ENCODE peak calls at places on chromosomes 5 and 9, in seven cellular contexts. I is cardiac fibroblast, T is breast epithelium, X is fibroblast of pulmonary artery, H is type B pancreatic cell, W is AG09319, A is left ventricle myocardium inferior. Y is an unnamed sample.

GRCh38 chr5:178230879-178231735 is 1.5 kb downstream of the PHYKPL start:
- DNase-seq in I (peak), T (no peak), X (peak), H (no peak), W (no peak), A (peak), Y (no peak)

GRCh38 chr5:136098171-136098570 is 34.5 kb upstream of the SMAD5 start:
- DNase-seq in I (no peak), T (no peak), X (no peak), H (no peak), W (no peak), A (no peak), Y (no peak)

GRCh38 chr5:56769875-56770604 is 45.3 kb upstream of the MAP3K1 start:
- DNase-seq in I (no peak), T (no peak), X (no peak), H (no peak), W (no peak), A (no peak), Y (no peak)

GRCh38 chr5:5360878-5361520 is 61.5 kb upstream of the ICE1 start:
- DNase-seq in I (no peak), T (no peak), X (no peak), H (no peak), W (no peak), A (no peak), Y (no peak)

GRCh38 chr5:94968507-94969095 is 316.3 kb downstream of the MCTP1 start:
- DNase-seq in I (peak), T (no peak), X (peak), H (no peak), W (peak), A (no peak), Y (no peak)

GRCh38 chr9:12640021-12640587 is 53.1 kb upstream of the TYRP1 start:
- DNase-seq in I (peak), T (no peak), X (peak), H (no peak), W (no peak), A (no peak), Y (no peak)

GRCh38 chr9:36798350-36799065 is 225.8 kb downstream of the MELK start:
- DNase-seq in I (no peak), T (no peak), X (no peak), H (no peak), W (no peak), A (no peak), Y (no peak)

GRCh38 chr5:95731571-95732554 is 727 bp downstream of the RHOBTB3 start:
- DNase-seq in I (peak), T (no peak), X (peak), H (peak), W (no peak), A (peak), Y (peak)

GRCh38 chr5:181037365-181037861 is 2.7 kb upstream of the BTNL9 start:
- DNase-seq in I (no peak), T (no peak), X (no peak), H (no peak), W (no peak), A (no peak), Y (no peak)

GRCh38 chr9:84285381-84285780 is 55.2 kb downstream of the SLC28A3 start:
- DNase-seq in I (no peak), T (no peak), X (no peak), H (no peak), W (no peak), A (no peak), Y (no peak)

GRCh38 chr9:133707065-133707760 is 30.9 kb downstream of the SARDH start:
- DNase-seq in I (peak), T (no peak), X (peak), H (no peak), W (no peak), A (peak), Y (no peak)

GRCh38 chr5:93915142-93915553 is 173.7 kb upstream of the POU5F2 start:
- DNase-seq in I (peak), T (no peak), X (peak), H (no peak), W (peak), A (no peak), Y (no peak)

GRCh38 chr5:144088211-144088965 is 82.1 kb downstream of the YIPF5 start:
- DNase-seq in I (peak), T (no peak), X (peak), H (no peak), W (no peak), A (no peak), Y (no peak)

GRCh38 chr9:7103382-7104170 is 345.8 kb downstream of the KDM4C start:
- DNase-seq in I (peak), T (no peak), X (peak), H (no peak), W (no peak), A (no peak), Y (no peak)
- TF ChIP-seq CTCF in I (no peak), T (no peak), X (no peak), H (no peak), W (no peak), A (no peak), Y (no peak)

GRCh38 chr5:54450542-54450941 is 5.0 kb upstream of the HSPB3 start:
- DNase-seq in I (no peak), T (no peak), X (no peak), H (no peak), W (no peak), A (no peak), Y (no peak)
- TF ChIP-seq CTCF in I (no peak), T (no peak), X (no peak), H (no peak), W (no peak), A (no peak), Y (no peak)

GRCh38 chr5:61330879-61331406 is 1.1 kb upstream of the ZSWIM6 start:
- DNase-seq in I (peak), T (peak), X (peak), H (peak), W (no peak), A (peak), Y (peak)
- TF ChIP-seq CTCF in I (peak), T (no peak), X (peak), H (peak), W (peak), A (peak), Y (peak)

GRCh38 chr9:34010979-34011378 is 37.7 kb downstream of the UBAP2 start:
- DNase-seq in I (peak), T (no peak), X (peak), H (no peak), W (no peak), A (no peak), Y (no peak)
- TF ChIP-seq CTCF in I (no peak), T (no peak), X (peak), H (peak), W (peak), A (peak), Y (peak)

GRCh38 chr5:141135030-141135717 is at the start of gene PCDHB5:
- DNase-seq in I (peak), T (no peak), X (peak), H (no peak), W (no peak), A (no peak), Y (no peak)
- TF ChIP-seq CTCF in I (peak), T (no peak), X (peak), H (peak), W (peak), A (peak), Y (peak)

GRCh38 chr9:21402387-21403247 is 6.3 kb upstream of the IFNA8 start:
- DNase-seq in I (no peak), T (no peak), X (no peak), H (no peak), W (no peak), A (no peak), Y (no peak)
- TF ChIP-seq CTCF in I (no peak), T (no peak), X (no peak), H (peak), W (no peak), A (no peak), Y (no peak)

GRCh38 chr9:72362118-72362531 is 2.9 kb downstream of the ZFAND5 start:
- DNase-seq in I (peak), T (no peak), X (no peak), H (no peak), W (no peak), A (no peak), Y (no peak)

GRCh38 chr9:72363908-72364678 is 915 bp downstream of the ZFAND5 start:
- DNase-seq in I (peak), T (peak), X (peak), H (peak), W (no peak), A (peak), Y (peak)

GRCh38 chr9:72361227-72361626 is 3.8 kb downstream of the ZFAND5 start:
- DNase-seq in I (no peak), T (no peak), X (no peak), H (no peak), W (no peak), A (no peak), Y (no peak)

GRCh38 chr9:72363226-72363625 is 1.8 kb downstream of the ZFAND5 start:
- DNase-seq in I (no peak), T (no peak), X (no peak), H (no peak), W (no peak), A (no peak), Y (no peak)

DNA sequence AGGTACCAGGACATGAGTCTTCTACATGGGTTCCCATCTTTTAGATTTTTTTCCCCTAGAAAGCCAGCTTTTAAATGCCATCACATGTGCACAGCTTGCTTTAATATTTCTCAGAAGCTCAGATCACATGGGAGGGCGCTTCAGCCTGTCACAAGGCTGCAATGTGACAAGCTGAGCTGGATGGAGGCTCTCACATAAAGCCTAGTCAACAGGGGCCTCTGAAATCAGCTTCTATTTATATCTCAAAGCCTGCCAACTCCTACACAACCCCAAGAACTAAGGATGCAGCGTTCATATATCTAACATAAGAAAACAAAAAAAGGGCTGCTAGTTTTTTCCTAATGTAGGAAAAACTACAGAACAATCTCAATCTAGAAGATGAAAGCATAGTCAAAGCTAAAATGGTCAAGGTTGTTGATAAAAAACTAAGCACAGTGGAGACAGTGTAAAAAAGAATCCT is 2.3 kb downstream of the ZFAND5 start:
- DNase-seq in I (peak), T (no peak), X (peak), H (no peak), W (no peak), A (peak), Y (no peak)
- TF ChIP-seq CTCF in I (no peak), T (no peak), X (no peak), H (no peak), W (no peak), A (no peak), Y (no peak)

DNA sequence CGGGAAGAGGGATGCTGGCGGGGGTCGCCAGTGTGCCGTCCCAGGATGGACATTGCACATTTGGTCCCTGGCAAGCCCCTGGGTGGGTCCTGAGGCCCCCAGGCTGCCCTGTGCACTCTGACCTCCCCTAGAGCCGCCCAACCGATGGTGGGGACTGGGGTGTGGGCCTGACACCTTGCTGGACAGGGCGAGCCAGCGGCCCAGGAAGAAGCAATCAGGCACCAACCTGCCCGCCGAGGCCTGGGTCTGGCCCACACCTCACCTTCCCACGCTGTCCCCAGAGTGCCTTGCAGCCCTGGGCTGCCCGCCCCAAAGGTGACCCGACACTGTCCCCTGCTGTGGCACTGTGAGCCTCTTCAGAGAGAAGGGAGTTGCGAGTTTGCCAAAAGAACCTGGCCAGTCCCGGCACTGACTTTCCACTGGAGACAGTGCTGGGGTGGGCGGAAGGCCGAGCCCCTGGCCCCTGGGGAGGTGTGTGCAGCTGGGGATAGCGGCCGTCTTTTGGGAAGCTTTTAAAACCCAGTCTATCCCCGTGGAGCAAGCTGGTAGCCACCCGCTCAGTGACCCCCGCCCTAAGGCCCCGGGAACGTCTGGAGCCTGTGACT is 12.0 kb upstream of the NRARP start:
- DNase-seq in I (no peak), T (peak), X (no peak), H (no peak), W (no peak), A (peak), Y (no peak)
- TF ChIP-seq CTCF in I (no peak), T (peak), X (no peak), H (no peak), W (no peak), A (no peak), Y (no peak)

GRCh38 chr9:120792898-120793765 is at the start of gene FBXW2:
- DNase-seq in I (peak), T (peak), X (peak), H (peak), W (peak), A (peak), Y (peak)
- TF ChIP-seq CTCF in I (no peak), T (peak), X (no peak), H (no peak), W (no peak), A (peak), Y (no peak)

GRCh38 chr5:114449836-114450515 is 88.1 kb downstream of the KCNN2 start:
- DNase-seq in I (peak), T (peak), X (peak), H (peak), W (peak), A (peak), Y (peak)

GRCh38 chr5:114448496-114448895 is 86.6 kb downstream of the KCNN2 start:
- DNase-seq in I (peak), T (no peak), X (peak), H (no peak), W (no peak), A (no peak), Y (no peak)

GRCh38 chr5:114450516-114450909 is 88.6 kb downstream of the KCNN2 start:
- DNase-seq in I (peak), T (no peak), X (peak), H (no peak), W (peak), A (no peak), Y (no peak)

DNA sequence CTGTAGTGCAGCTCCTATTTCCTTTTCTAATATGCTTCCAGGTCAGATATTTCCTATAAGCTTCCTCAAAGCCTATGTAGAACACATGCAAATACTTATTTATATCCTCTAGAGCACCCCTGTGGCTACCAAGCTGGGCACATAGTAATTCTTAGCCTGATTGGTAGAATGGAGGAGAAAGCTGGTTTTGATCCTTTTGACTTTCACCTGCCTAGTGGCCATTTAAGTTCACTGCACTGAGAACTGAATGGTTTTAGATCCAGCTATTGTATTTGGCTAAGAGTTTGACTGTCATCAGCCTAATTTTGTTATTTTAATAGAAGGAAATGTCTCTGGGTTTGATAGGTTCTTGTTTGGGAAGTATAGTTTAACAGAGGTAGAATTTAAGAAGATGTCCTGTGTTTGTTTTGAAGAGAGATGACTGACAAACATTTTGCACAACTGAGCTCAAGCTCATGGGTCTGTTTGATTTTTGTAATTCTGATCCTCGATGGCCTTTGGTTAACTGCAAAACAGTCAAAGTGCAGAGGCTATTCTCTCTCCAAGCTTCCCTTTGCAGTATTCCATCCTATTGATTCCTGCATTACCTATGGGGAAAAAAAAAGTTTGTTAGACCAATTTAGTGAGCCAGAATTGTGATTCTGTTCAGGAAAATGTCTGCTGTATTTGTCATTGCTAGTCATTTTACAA is 85.4 kb downstream of the KCNN2 start:
- DNase-seq in I (peak), T (no peak), X (peak), H (no peak), W (no peak), A (no peak), Y (no peak)
- TF ChIP-seq CTCF in I (peak), T (no peak), X (peak), H (peak), W (no peak), A (peak), Y (peak)